ENCODE peak calls at places on chromosomes 5 and 9, in seven cellular contexts. U is astrocyte of the cerebellum, X is epithelial cell of esophagus, F is A549, V is mammary epithelial cell, A is body of pancreas, O is AG04449. B is an unnamed sample.

GRCh38 chr9:115649991-115650472 is 503.6 kb upstream of the PAPPA start:
- DNase-seq in V (no peak), A (peak; percentile 33), X (no peak), U (peak; percentile 41), O (peak; percentile 58), F (no peak), B (peak; percentile 96)

GRCh38 chr5:15010936-15011335 is 139.4 kb upstream of the ANKH start:
- DNase-seq in O (no peak), F (no peak), U (no peak), X (no peak), A (no peak), V (no peak), B (no peak)

GRCh38 chr9:92735907-92736600 is 28.6 kb downstream of the BICD2 start:
- DNase-seq in F (no peak), U (no peak), O (no peak), A (no peak), X (no peak), V (no peak), B (no peak)

GRCh38 chr5:55915783-55916182 is 64.6 kb downstream of the IL31RA start:
- DNase-seq in X (no peak), A (no peak), V (no peak), F (no peak), U (no peak), O (no peak), B (no peak)

GRCh38 chr5:153618857-153619256 is 128.4 kb downstream of the GRIA1 start:
- DNase-seq in U (no peak), O (peak; percentile 55), A (no peak), F (no peak), V (no peak), X (peak; percentile 23), B (no peak)

GRCh38 chr5:150021491-150022162 is 21.1 kb downstream of the HMGXB3 start:
- DNase-seq in V (peak; percentile 88), O (no peak), X (peak; percentile 93), U (peak; percentile 82), A (no peak), F (no peak), B (peak; percentile 89)

GRCh38 chr5:35131723-35132122 is 84.0 kb upstream of the AGXT2 start:
- DNase-seq in F (no peak), A (no peak), V (no peak), O (no peak), U (no peak), X (no peak), B (no peak)

GRCh38 chr5:132471006-132471907 is 19.3 kb downstream of the IRF1 start:
- DNase-seq in O (no peak), V (no peak), X (no peak), A (peak; percentile 29), U (no peak), F (no peak), B (no peak)

GRCh38 chr5:132487841-132488555 is 2.6 kb downstream of the IRF1 start:
- DNase-seq in O (no peak), A (no peak), X (no peak), U (no peak), F (no peak), V (no peak), B (no peak)

GRCh38 chr5:160315968-160316367 is 3.6 kb upstream of the CCNJL start:
- DNase-seq in U (peak; percentile 11), V (peak; percentile 93), O (no peak), F (peak; percentile 76), A (peak; percentile 32), X (peak; percentile 88), B (peak; percentile 41)

GRCh38 chr5:160311491-160312138 is 749 bp downstream of the CCNJL start:
- DNase-seq in O (no peak), V (no peak), A (peak; percentile 8), X (no peak), F (no peak), U (no peak), B (peak; percentile 10)

GRCh38 chr5:160312139-160312959 is at the start of gene CCNJL:
- DNase-seq in X (peak; percentile 39), F (peak; percentile 86), O (no peak), V (peak; percentile 64), A (peak; percentile 41), U (no peak), B (peak; percentile 55)

GRCh38 chr5:160310910-160311295 is 1.5 kb downstream of the CCNJL start:
- DNase-seq in V (no peak), A (no peak), X (no peak), F (no peak), U (no peak), O (no peak), B (no peak)

DNA sequence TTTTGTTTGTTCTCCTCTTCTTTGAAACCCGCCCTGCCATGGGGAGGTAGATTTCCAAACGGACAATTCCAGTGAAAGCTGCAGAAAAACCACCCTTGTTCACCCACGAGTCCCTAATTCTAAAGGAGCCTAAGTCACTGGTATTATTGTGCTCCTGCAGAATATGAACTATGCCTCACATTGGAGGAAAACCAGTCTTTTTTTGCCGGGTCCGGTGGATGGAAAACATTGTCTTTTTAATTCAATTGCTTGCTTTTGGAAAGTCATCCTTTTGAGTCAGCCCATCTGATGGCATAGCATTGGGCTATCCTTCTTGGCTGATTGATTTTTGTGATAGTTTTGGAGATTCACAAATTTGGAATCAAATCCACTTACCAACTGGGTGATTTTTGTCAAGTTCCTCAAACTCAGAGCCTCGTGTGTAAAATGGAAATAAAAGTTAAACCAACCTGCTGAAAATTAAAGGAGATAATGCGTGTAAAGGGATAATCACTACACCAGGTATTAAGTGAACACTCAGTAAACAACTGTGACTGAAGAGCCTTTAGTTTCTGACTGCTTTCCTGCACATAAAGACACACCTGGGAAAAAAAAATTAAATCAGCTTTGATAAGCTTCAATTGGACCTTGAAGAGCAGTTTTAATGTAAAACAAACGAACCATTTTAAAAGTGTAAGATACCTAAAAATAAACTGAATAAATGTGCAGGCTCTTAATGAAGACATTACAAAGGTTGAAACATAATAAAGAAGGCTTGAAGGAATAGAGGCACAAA is 783 bp upstream of the CCNJL start:
- DNase-seq in A (no peak), X (no peak), U (no peak), V (peak; percentile 16), F (peak; percentile 28), O (no peak), B (peak; percentile 17)
- H3K4me3 ChIP-seq in A (no peak overlapping the region), X (peak overlapping the region; percentile 65), U (peak overlapping the region; percentile 73), V (peak overlapping the region; percentile 87), F (peak overlapping the region; percentile 80), O (peak overlapping the region; percentile 71), B (peak overlapping the region; percentile 73)

GRCh38 chr9:137169764-137170460 is at the start of gene LRRC26:
- DNase-seq in A (peak; percentile 28), X (no peak), O (no peak), V (no peak), U (no peak), F (no peak), B (no peak)
- TF ChIP-seq CTCF in A (no peak), X (no peak), O (no peak), V (no peak), U (no peak), F (no peak), B (no peak)

DNA sequence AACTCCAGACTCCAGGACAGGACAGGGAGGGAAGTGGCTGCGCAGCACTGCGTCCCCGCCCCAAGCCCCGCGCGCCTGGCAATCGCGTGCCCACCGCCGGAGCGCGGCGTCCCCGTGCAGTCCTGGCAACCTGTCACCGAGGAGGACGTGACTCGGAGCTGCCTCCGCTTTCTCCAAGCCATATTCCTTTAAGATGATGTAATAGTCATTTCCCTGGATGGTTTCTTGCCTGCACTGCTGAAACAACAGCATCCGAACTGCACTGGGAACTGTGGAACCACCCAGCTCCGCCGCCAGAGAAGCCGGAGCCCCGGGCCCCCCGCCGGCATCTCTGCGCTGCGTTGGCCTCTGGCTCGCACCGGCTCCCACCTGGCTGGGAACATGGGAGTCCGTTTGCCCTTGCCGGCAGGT is 34.5 kb downstream of the KCTD16 start:
- DNase-seq in U (peak; percentile 13), A (peak; percentile 59), F (no peak), V (no peak), O (no peak), X (peak; percentile 44), B (peak; percentile 47)
- H3K4me3 ChIP-seq in U (peak overlapping the region; percentile 39), A (peak overlapping the region; percentile 21), F (peak overlapping the region; percentile 48), V (no peak overlapping the region), O (peak overlapping the region; percentile 58), X (no peak overlapping the region), B (peak overlapping the region; percentile 45)

GRCh38 chr5:11047051-11047450 is 286.0 kb upstream of the DAP start:
- DNase-seq in X (no peak), A (peak; percentile 33), U (no peak), F (no peak), O (no peak), V (no peak), B (no peak)

GRCh38 chr5:11044581-11044980 is 283.5 kb upstream of the DAP start:
- DNase-seq in U (no peak), A (no peak), X (no peak), F (no peak), V (no peak), O (no peak), B (no peak)

GRCh38 chr5:11047625-11048024 is 286.6 kb upstream of the DAP start:
- DNase-seq in F (no peak), A (no peak), V (no peak), O (no peak), U (no peak), X (no peak), B (no peak)

GRCh38 chr5:11045411-11045810 is 284.4 kb upstream of the DAP start:
- DNase-seq in U (no peak), O (no peak), F (no peak), A (no peak), X (no peak), V (no peak), B (no peak)

GRCh38 chr5:11046160-11046559 is 285.1 kb upstream of the DAP start:
- DNase-seq in U (no peak), X (no peak), F (no peak), V (no peak), A (no peak), O (no peak), B (no peak)
- TF ChIP-seq CTCF in U (no peak), X (no peak), F (peak; percentile 21), V (no peak), A (no peak), O (peak; percentile 14), B (no peak)

GRCh38 chr5:16934669-16935068 is 1.4 kb downstream of the MYO10 start:
- DNase-seq in O (no peak), F (no peak), V (peak; percentile 30), A (no peak), U (no peak), X (peak; percentile 38), B (peak; percentile 61)
- H3K4me3 ChIP-seq in O (peak overlapping the region; percentile 67), F (peak overlapping the region; percentile 89), V (peak overlapping the region; percentile 96), A (peak overlapping the region; percentile 63), U (peak overlapping the region; percentile 89), X (peak overlapping the region; percentile 83), B (peak overlapping the region; percentile 88)

GRCh38 chr9:71909887-71910601 is 949 bp downstream of the ABHD17B start:
- DNase-seq in U (no peak), F (peak; percentile 46), X (peak; percentile 28), O (no peak), A (peak; percentile 72), V (peak; percentile 32), B (peak; percentile 46)
- TF ChIP-seq CTCF in U (no peak), F (no peak), X (no peak), O (no peak), A (no peak), V (no peak), B (no peak)